ENCODE peak calls at places on chromosomes 4 and X, in six cellular contexts. Z is astrocyte of the spinal cord, O is lower lobe of right lung, Y is uterus, V is epithelial cell of esophagus, E is upper lobe of left lung. G is an unnamed sample.

GRCh38 chr4:45679411-45679810 is 444.4 kb downstream of the GABRG1 start:
- DNase-seq in Z (no peak), O (no peak), Y (no peak), V (no peak), E (no peak), G (no peak)

GRCh38 chrX:22433292-22434070 is 160.8 kb downstream of the CBLL2 start:
- DNase-seq in Z (no peak), O (no peak), Y (peak), V (no peak), E (no peak), G (no peak)

GRCh38 chr4:18167831-18168230 is 146.3 kb upstream of the LCORL start:
- DNase-seq in Z (no peak), O (no peak), Y (no peak), V (no peak), E (no peak), G (peak)

GRCh38 chrX:776061-776460 is 145.5 kb downstream of the SHOX start:
- DNase-seq in Z (no peak), O (no peak), Y (no peak), V (no peak), E (no peak), G (no peak)

GRCh38 chrX:24150051-24150790 is 692 bp downstream of the ZFX start:
- DNase-seq in Z (peak), O (peak), Y (peak), V (peak), E (peak), G (peak)

GRCh38 chrX:48939417-48940228 is 17.8 kb downstream of the OTUD5 start:
- DNase-seq in Z (no peak), O (no peak), Y (no peak), V (no peak), E (no peak), G (no peak)

GRCh38 chr4:165288226-165288625 is 39.2 kb upstream of the MSMO1 start:
- DNase-seq in Z (peak), O (no peak), Y (no peak), V (no peak), E (no peak), G (no peak)

GRCh38 chr4:2438822-2439718 is 20.3 kb downstream of the CFAP99 start:
- DNase-seq in Z (no peak), O (no peak), Y (no peak), V (no peak), E (no peak), G (no peak)

GRCh38 chrX:13069771-13070410 is 25.5 kb upstream of the FAM9C start:
- DNase-seq in Z (peak), O (no peak), Y (no peak), V (no peak), E (no peak), G (no peak)

GRCh38 chr4:86307432-86307831 is 52.4 kb downstream of the MAPK10 start:
- DNase-seq in Z (peak), O (no peak), Y (no peak), V (peak), E (no peak), G (peak)

GRCh38 chrX:110201799-110202198 is 116.1 kb downstream of the AMMECR1 start:
- DNase-seq in Z (no peak), O (no peak), Y (no peak), V (peak), E (no peak), G (no peak)

GRCh38 chrX:1894656-1895055 is 279.8 kb downstream of the ASMT start:
- DNase-seq in Z (no peak), O (no peak), Y (no peak), V (no peak), E (no peak), G (no peak)

GRCh38 chrX:100611951-100612350 is 24.7 kb downstream of the TSPAN6 start:
- DNase-seq in Z (no peak), O (no peak), Y (no peak), V (no peak), E (no peak), G (no peak)

GRCh38 chr4:174633399-174633798 is 111.1 kb upstream of the HPGD start:
- DNase-seq in Z (no peak), O (no peak), Y (no peak), V (peak), E (no peak), G (no peak)

GRCh38 chr4:54971474-54971950 is 153.9 kb downstream of the KDR start:
- DNase-seq in Z (peak), O (no peak), Y (no peak), V (peak), E (no peak), G (peak)

GRCh38 chrX:49912086-49912485 is 10.3 kb upstream of the CLCN5 start:
- DNase-seq in Z (no peak), O (no peak), Y (no peak), V (no peak), E (no peak), G (no peak)

GRCh38 chr4:103719320-103720204 is at the start of gene TACR3:
- DNase-seq in Z (no peak), O (no peak), Y (no peak), V (peak), E (peak), G (no peak)

GRCh38 chr4:114078636-114079035 is 99.2 kb upstream of the ARSJ start:
- DNase-seq in Z (no peak), O (no peak), Y (no peak), V (no peak), E (no peak), G (no peak)

GRCh38 chr4:52199574-52200338 is 148.7 kb downstream of the SPATA18 start:
- DNase-seq in Z (peak), O (no peak), Y (no peak), V (peak), E (no peak), G (peak)

GRCh38 chrX:118226060-118226428 is 109.4 kb upstream of the KLHL13 start:
- DNase-seq in Z (no peak), O (no peak), Y (no peak), V (peak), E (no peak), G (peak)

GRCh38 chr4:150070464-150071170 is 7.6 kb upstream of the DCLK2 start:
- DNase-seq in Z (peak), O (no peak), Y (no peak), V (no peak), E (no peak), G (peak)

GRCh38 chr4:145289403-145290076 is 109.2 kb upstream of the OTUD4 start:
- DNase-seq in Z (peak), O (no peak), Y (no peak), V (peak), E (no peak), G (no peak)

GRCh38 chrX:122565952-122566351 is 618.1 kb upstream of the GRIA3 start:
- DNase-seq in Z (peak), O (no peak), Y (no peak), V (peak), E (no peak), G (peak)

DNA sequence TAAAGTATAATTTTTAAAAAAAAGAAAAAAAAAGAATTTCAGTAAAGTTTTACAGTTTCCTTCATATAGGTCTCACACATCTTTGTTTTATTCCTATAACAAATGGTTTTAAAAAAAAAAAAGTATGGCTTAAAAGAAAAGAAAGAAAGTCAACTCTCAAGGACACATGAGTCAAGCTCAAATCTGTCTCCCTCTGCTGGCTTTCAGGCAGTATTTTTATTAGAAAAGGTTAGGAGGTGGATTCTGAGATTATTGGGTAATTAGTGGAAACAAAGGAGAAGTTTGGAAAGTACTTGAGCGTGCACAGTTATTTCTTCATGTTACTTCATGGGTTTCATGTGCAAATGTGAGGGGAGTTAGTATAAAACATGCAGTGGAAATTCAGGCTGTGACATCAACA is 36.6 kb upstream of the BTC start:
- DNase-seq in Z (no peak), O (no peak), Y (no peak), V (no peak), E (no peak), G (no peak)
- TF ChIP-seq CTCF in Z (no peak), O (no peak), Y (no peak), V (no peak), E (no peak), G (no peak)

GRCh38 chr4:96352051-96352517 is 512.2 kb downstream of the PDHA2 start:
- DNase-seq in Z (peak), O (no peak), Y (no peak), V (peak), E (no peak), G (peak)
- TF ChIP-seq CTCF in Z (peak), O (no peak), Y (no peak), V (peak), E (no peak), G (peak)

GRCh38 chrX:133928365-133928764 is 57.0 kb downstream of the GPC3 start:
- DNase-seq in Z (no peak), O (no peak), Y (no peak), V (no peak), E (no peak), G (no peak)

GRCh38 chrX:133929836-133930464 is 55.4 kb downstream of the GPC3 start:
- DNase-seq in Z (no peak), O (no peak), Y (no peak), V (peak), E (no peak), G (no peak)

GRCh38 chrX:133926099-133926498 is 59.3 kb downstream of the GPC3 start:
- DNase-seq in Z (no peak), O (no peak), Y (no peak), V (no peak), E (no peak), G (no peak)

GRCh38 chrX:133924548-133924947 is 60.8 kb downstream of the GPC3 start:
- DNase-seq in Z (no peak), O (no peak), Y (no peak), V (no peak), E (no peak), G (no peak)

GRCh38 chrX:133926809-133927208 is 58.6 kb downstream of the GPC3 start:
- DNase-seq in Z (no peak), O (no peak), Y (no peak), V (no peak), E (no peak), G (no peak)
- TF ChIP-seq CTCF in Z (no peak), O (no peak), Y (no peak), V (no peak), E (no peak), G (no peak)

DNA sequence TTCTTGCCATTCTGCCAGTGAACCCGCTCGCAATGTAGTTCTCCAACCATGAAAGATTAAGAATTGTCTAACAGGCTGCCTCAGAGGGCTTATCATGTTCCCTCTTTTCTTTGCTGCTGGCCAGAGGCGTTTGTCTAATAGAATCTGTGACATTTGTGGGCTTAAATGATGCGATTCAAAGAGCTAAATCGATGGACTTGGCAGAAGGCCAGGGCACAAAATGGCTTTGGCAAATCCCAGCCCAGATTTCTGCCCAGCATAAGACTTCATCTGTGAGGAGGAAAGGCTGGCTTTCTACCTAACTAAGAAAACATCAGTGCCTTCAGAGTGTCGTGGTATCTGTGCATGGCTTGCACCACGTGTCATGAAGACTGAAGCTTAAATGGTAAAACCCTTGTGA is 79.9 kb downstream of the TRPC5OS start:
- DNase-seq in Z (no peak), O (no peak), Y (no peak), V (no peak), E (no peak), G (no peak)
- TF ChIP-seq CTCF in Z (no peak), O (no peak), Y (no peak), V (no peak), E (no peak), G (no peak)

GRCh38 chr4:136183513-136183912 is 1348.8 kb downstream of the PCDH18 start:
- DNase-seq in Z (no peak), O (no peak), Y (no peak), V (no peak), E (no peak), G (no peak)
- TF ChIP-seq CTCF in Z (no peak), O (no peak), Y (no peak), V (no peak), E (no peak), G (no peak)

GRCh38 chr4:153530996-153531375 is 64.8 kb downstream of the TMEM131L start:
- DNase-seq in Z (no peak), O (no peak), Y (no peak), V (no peak), E (no peak), G (no peak)
- TF ChIP-seq CTCF in Z (no peak), O (no peak), Y (no peak), V (peak), E (no peak), G (no peak)

GRCh38 chr4:109676886-109677285 is 26.4 kb downstream of the CASP6 start:
- DNase-seq in Z (no peak), O (no peak), Y (no peak), V (no peak), E (no peak), G (no peak)
- TF ChIP-seq CTCF in Z (no peak), O (peak), Y (no peak), V (peak), E (no peak), G (no peak)

DNA sequence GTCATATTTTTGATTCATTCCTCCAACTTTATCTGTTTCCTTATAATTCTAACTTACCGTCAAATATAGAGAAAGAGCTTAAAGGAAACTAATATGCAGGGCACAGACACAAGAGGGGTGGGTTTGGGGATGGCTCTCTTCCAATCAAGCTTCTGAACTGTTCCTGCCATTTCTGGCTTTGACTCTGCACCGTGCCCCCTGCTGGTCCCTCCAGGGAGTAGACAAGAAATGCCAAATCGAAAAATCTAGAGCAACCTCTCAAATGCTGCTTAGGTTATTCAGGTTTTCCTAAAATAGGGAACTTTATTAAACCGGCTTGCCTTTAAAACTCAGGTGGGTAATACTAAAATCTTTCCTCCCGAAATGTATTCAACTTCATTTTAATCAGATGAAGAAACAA is 39.8 kb upstream of the VCX3A start:
- DNase-seq in Z (no peak), O (no peak), Y (no peak), V (no peak), E (no peak), G (no peak)
- TF ChIP-seq CTCF in Z (no peak), O (no peak), Y (no peak), V (no peak), E (no peak), G (no peak)